ENCODE peak calls at places on chromosomes 2 and 18, in ten cellular contexts. One of them, this sample, is unnamed.

GRCh38 chr2:228999326-228999725 is 271.8 kb downstream of the PID1 start:
- DNase-seq in stomach: no peak
- DNase-seq in ovary: no peak
- DNase-seq in HCT116: no peak
- DNase-seq in transverse colon: no peak
- DNase-seq in body of pancreas: no peak
- DNase-seq in erythroblast: no peak
- DNase-seq in HepG2: no peak
- DNase-seq in right lobe of liver: no peak
- DNase-seq in A549: no peak
- DNase-seq in this sample: no peak

GRCh38 chr2:26946841-26947784 is 23.3 kb upstream of the MAPRE3 start:
- DNase-seq in stomach: peak; percentile 66
- DNase-seq in ovary: no peak
- DNase-seq in HCT116: no peak
- DNase-seq in transverse colon: peak; percentile 54
- DNase-seq in body of pancreas: peak; percentile 77
- DNase-seq in erythroblast: no peak
- DNase-seq in HepG2: peak; percentile 35
- DNase-seq in right lobe of liver: no peak
- DNase-seq in A549: no peak
- DNase-seq in this sample: peak; percentile 39

GRCh38 chr18:68445668-68446426 is 269.1 kb downstream of the TMX3 start:
- DNase-seq in stomach: no peak
- DNase-seq in ovary: no peak
- DNase-seq in HCT116: no peak
- DNase-seq in transverse colon: no peak
- DNase-seq in body of pancreas: no peak
- DNase-seq in erythroblast: no peak
- DNase-seq in HepG2: no peak
- DNase-seq in right lobe of liver: no peak
- DNase-seq in A549: no peak
- DNase-seq in this sample: no peak

GRCh38 chr18:33820517-33821368 is 242.7 kb downstream of the ASXL3 start:
- DNase-seq in stomach: no peak
- DNase-seq in ovary: peak; percentile 16
- DNase-seq in HCT116: no peak
- DNase-seq in transverse colon: no peak
- DNase-seq in body of pancreas: peak; percentile 20
- DNase-seq in erythroblast: no peak
- DNase-seq in HepG2: no peak
- DNase-seq in right lobe of liver: no peak
- DNase-seq in A549: no peak
- DNase-seq in this sample: no peak

GRCh38 chr2:9164112-9164608 is 42.5 kb upstream of the ASAP2 start:
- DNase-seq in stomach: no peak
- DNase-seq in ovary: no peak
- DNase-seq in HCT116: no peak
- DNase-seq in transverse colon: no peak
- DNase-seq in body of pancreas: no peak
- DNase-seq in erythroblast: no peak
- DNase-seq in HepG2: no peak
- DNase-seq in right lobe of liver: no peak
- DNase-seq in A549: no peak
- DNase-seq in this sample: no peak

GRCh38 chr2:160324161-160324768 is 124.2 kb upstream of the ITGB6 start:
- DNase-seq in stomach: peak; percentile 63
- DNase-seq in ovary: peak; percentile 63
- DNase-seq in HCT116: peak; percentile 26
- DNase-seq in transverse colon: peak; percentile 55
- DNase-seq in body of pancreas: peak; percentile 67
- DNase-seq in erythroblast: peak; percentile 48
- DNase-seq in HepG2: peak; percentile 34
- DNase-seq in right lobe of liver: peak; percentile 56
- DNase-seq in A549: peak; percentile 64
- DNase-seq in this sample: peak; percentile 54

GRCh38 chr2:17706845-17707244 is 46.8 kb downstream of the SMC6 start:
- DNase-seq in stomach: no peak
- DNase-seq in ovary: no peak
- DNase-seq in HCT116: no peak
- DNase-seq in transverse colon: no peak
- DNase-seq in body of pancreas: no peak
- DNase-seq in erythroblast: no peak
- DNase-seq in HepG2: no peak
- DNase-seq in right lobe of liver: no peak
- DNase-seq in A549: no peak
- DNase-seq in this sample: no peak

GRCh38 chr2:27370816-27371620 is 602 bp downstream of the SNX17 start:
- DNase-seq in stomach: no peak
- DNase-seq in ovary: peak; percentile 54
- DNase-seq in HCT116: no peak
- DNase-seq in transverse colon: peak; percentile 54
- DNase-seq in body of pancreas: no peak
- DNase-seq in erythroblast: peak; percentile 82
- DNase-seq in HepG2: no peak
- DNase-seq in right lobe of liver: peak; percentile 58
- DNase-seq in A549: peak; percentile 57
- DNase-seq in this sample: no peak

GRCh38 chr2:26178746-26179436 is 6.0 kb downstream of the GAREM2 start:
- DNase-seq in stomach: peak; percentile 50
- DNase-seq in ovary: no peak
- DNase-seq in HCT116: no peak
- DNase-seq in transverse colon: peak; percentile 56
- DNase-seq in body of pancreas: no peak
- DNase-seq in erythroblast: peak; percentile 48
- DNase-seq in HepG2: no peak
- DNase-seq in right lobe of liver: no peak
- DNase-seq in A549: no peak
- DNase-seq in this sample: peak; percentile 56

GRCh38 chr2:6949009-6949351 is 31.8 kb downstream of the RNF144A start:
- DNase-seq in stomach: no peak
- DNase-seq in ovary: no peak
- DNase-seq in HCT116: no peak
- DNase-seq in transverse colon: no peak
- DNase-seq in body of pancreas: no peak
- DNase-seq in erythroblast: no peak
- DNase-seq in HepG2: no peak
- DNase-seq in right lobe of liver: no peak
- DNase-seq in A549: no peak
- DNase-seq in this sample: no peak

GRCh38 chr2:175180701-175181103 is 808 bp downstream of the ATP5MC3 start:
- DNase-seq in stomach: peak; percentile 39
- DNase-seq in ovary: peak; percentile 23
- DNase-seq in HCT116: no peak
- DNase-seq in transverse colon: peak; percentile 58
- DNase-seq in body of pancreas: no peak
- DNase-seq in erythroblast: peak; percentile 80
- DNase-seq in HepG2: peak; percentile 58
- DNase-seq in right lobe of liver: peak; percentile 66
- DNase-seq in A549: peak; percentile 40
- DNase-seq in this sample: peak; percentile 51
- TF ChIP-seq POLR2A in stomach: no peak
- TF ChIP-seq POLR2A in ovary: no peak
- TF ChIP-seq POLR2A in HCT116: no peak
- TF ChIP-seq POLR2A in transverse colon: no peak
- TF ChIP-seq POLR2A in body of pancreas: no peak
- TF ChIP-seq POLR2A in erythroblast: no peak
- TF ChIP-seq POLR2A in HepG2: peak; percentile 79
- TF ChIP-seq POLR2A in right lobe of liver: peak; percentile 33
- TF ChIP-seq POLR2A in A549: no peak
- TF ChIP-seq POLR2A in this sample: no peak

GRCh38 chr2:66839551-66840320 is 404.8 kb downstream of the MEIS1 start:
- DNase-seq in stomach: no peak
- DNase-seq in ovary: no peak
- DNase-seq in HCT116: no peak
- DNase-seq in transverse colon: no peak
- DNase-seq in body of pancreas: no peak
- DNase-seq in erythroblast: no peak
- DNase-seq in HepG2: no peak
- DNase-seq in right lobe of liver: no peak
- DNase-seq in A549: peak; percentile 66
- DNase-seq in this sample: no peak
- TF ChIP-seq POLR2A in stomach: no peak
- TF ChIP-seq POLR2A in ovary: no peak
- TF ChIP-seq POLR2A in HCT116: no peak
- TF ChIP-seq POLR2A in transverse colon: no peak
- TF ChIP-seq POLR2A in body of pancreas: no peak
- TF ChIP-seq POLR2A in erythroblast: no peak
- TF ChIP-seq POLR2A in HepG2: no peak
- TF ChIP-seq POLR2A in right lobe of liver: no peak
- TF ChIP-seq POLR2A in A549: no peak
- TF ChIP-seq POLR2A in this sample: no peak

GRCh38 chr2:95031726-95032116 is 6.2 kb downstream of the MAL start:
- DNase-seq in stomach: no peak
- DNase-seq in ovary: no peak
- DNase-seq in HCT116: no peak
- DNase-seq in transverse colon: no peak
- DNase-seq in body of pancreas: no peak
- DNase-seq in erythroblast: no peak
- DNase-seq in HepG2: no peak
- DNase-seq in right lobe of liver: no peak
- DNase-seq in A549: no peak
- DNase-seq in this sample: no peak
- TF ChIP-seq POLR2A in stomach: no peak
- TF ChIP-seq POLR2A in ovary: no peak
- TF ChIP-seq POLR2A in HCT116: no peak
- TF ChIP-seq POLR2A in transverse colon: no peak
- TF ChIP-seq POLR2A in body of pancreas: no peak
- TF ChIP-seq POLR2A in erythroblast: no peak
- TF ChIP-seq POLR2A in HepG2: no peak
- TF ChIP-seq POLR2A in right lobe of liver: no peak
- TF ChIP-seq POLR2A in A549: no peak
- TF ChIP-seq POLR2A in this sample: no peak

DNA sequence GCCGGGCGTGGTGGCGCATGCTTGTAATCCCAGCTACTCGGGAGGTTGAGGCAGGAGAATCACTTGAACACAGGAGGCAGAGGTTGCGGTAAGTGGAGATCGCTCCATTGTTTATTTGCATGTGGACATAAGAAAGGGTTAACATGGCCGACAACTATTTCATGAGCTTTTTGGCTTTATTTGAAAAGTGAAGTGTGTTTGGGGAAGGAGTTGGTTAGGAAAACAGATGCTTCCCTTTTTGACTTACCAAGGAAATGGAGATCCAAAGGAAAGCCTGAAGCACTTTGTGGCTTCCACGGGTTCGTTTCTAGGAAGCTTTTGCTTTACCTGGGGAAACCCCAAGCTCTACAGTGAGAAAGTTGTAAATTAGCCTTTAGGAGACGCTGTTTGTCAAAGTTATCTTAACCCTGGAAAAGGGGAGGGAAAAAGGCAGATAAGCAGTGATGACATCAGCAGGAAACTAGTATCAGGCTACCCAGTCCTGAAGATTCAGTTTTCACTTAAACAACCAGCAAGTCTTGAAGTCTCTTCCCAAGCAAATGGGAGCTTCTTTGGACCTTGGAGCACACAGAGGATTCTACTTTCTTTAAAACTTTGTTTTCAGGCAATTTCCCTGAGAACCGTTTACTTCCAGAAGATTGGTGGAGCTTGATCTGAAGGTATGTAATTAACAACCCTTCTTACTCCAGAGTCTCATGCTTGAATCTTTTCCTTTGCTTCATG is at the start of gene CASP10:
- DNase-seq in stomach: peak; percentile 42
- DNase-seq in ovary: no peak
- DNase-seq in HCT116: peak; percentile 53
- DNase-seq in transverse colon: peak; percentile 41
- DNase-seq in body of pancreas: peak; percentile 35
- DNase-seq in erythroblast: peak; percentile 91
- DNase-seq in HepG2: peak; percentile 94
- DNase-seq in right lobe of liver: no peak
- DNase-seq in A549: peak; percentile 89
- DNase-seq in this sample: no peak
- TF ChIP-seq POLR2A in stomach: no peak
- TF ChIP-seq POLR2A in ovary: no peak
- TF ChIP-seq POLR2A in HCT116: peak; percentile 33
- TF ChIP-seq POLR2A in transverse colon: peak; percentile 82
- TF ChIP-seq POLR2A in body of pancreas: peak; percentile 27
- TF ChIP-seq POLR2A in erythroblast: peak; percentile 95
- TF ChIP-seq POLR2A in HepG2: peak; percentile 70
- TF ChIP-seq POLR2A in right lobe of liver: peak; percentile 62
- TF ChIP-seq POLR2A in A549: no peak
- TF ChIP-seq POLR2A in this sample: peak; percentile 36

GRCh38 chr2:128638741-128639477 is 320.2 kb upstream of the HS6ST1 start:
- DNase-seq in stomach: peak; percentile 4
- DNase-seq in ovary: no peak
- DNase-seq in HCT116: no peak
- DNase-seq in transverse colon: no peak
- DNase-seq in body of pancreas: no peak
- DNase-seq in erythroblast: no peak
- DNase-seq in HepG2: no peak
- DNase-seq in right lobe of liver: peak; percentile 17
- DNase-seq in A549: no peak
- DNase-seq in this sample: no peak
- TF ChIP-seq POLR2A in stomach: no peak
- TF ChIP-seq POLR2A in ovary: no peak
- TF ChIP-seq POLR2A in HCT116: no peak
- TF ChIP-seq POLR2A in transverse colon: no peak
- TF ChIP-seq POLR2A in body of pancreas: no peak
- TF ChIP-seq POLR2A in erythroblast: no peak
- TF ChIP-seq POLR2A in HepG2: no peak
- TF ChIP-seq POLR2A in right lobe of liver: no peak
- TF ChIP-seq POLR2A in A549: no peak
- TF ChIP-seq POLR2A in this sample: no peak

DNA sequence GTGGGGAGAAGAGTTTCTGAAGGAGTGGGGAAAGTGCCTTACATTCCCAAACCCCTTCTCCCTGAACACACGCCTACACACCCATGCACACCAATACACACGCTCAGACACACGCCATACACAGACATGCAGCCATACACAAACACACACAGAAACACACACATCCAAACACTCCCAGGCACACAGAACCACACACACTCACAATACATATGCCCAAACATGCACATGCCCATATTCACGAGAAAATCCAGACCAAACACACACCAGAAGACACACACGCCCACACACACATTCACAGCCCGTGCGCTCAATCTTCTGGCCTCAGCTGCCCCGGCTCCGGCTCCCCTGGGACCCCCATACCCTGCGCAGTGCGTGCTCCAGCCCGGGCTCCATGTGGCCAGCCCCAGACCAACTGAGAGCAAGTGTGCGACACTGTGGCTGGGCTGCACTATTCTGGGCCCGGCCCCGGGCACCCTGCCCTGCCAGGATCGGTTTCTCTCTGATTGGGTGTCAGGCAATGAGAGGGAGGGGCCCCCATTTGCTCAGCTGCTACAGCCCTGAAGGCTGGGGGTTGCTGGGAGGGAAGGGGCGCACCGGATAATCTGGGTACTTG is at the start of gene PRKAG3:
- DNase-seq in stomach: no peak
- DNase-seq in ovary: no peak
- DNase-seq in HCT116: no peak
- DNase-seq in transverse colon: no peak
- DNase-seq in body of pancreas: no peak
- DNase-seq in erythroblast: no peak
- DNase-seq in HepG2: no peak
- DNase-seq in right lobe of liver: no peak
- DNase-seq in A549: no peak
- DNase-seq in this sample: no peak
- TF ChIP-seq POLR2A in stomach: no peak
- TF ChIP-seq POLR2A in ovary: no peak
- TF ChIP-seq POLR2A in HCT116: no peak
- TF ChIP-seq POLR2A in transverse colon: no peak
- TF ChIP-seq POLR2A in body of pancreas: no peak
- TF ChIP-seq POLR2A in erythroblast: no peak
- TF ChIP-seq POLR2A in HepG2: no peak
- TF ChIP-seq POLR2A in right lobe of liver: no peak
- TF ChIP-seq POLR2A in A549: no peak
- TF ChIP-seq POLR2A in this sample: no peak